ENCODE peak calls at places on chromosomes 7 and 10, in nine cellular contexts. T, V, L, Q, C, Z, X, S and J are unnamed samples.

GRCh38 chr10:131580674-131581073 is 269.2 kb upstream of the TCERG1L start:
- DNase-seq in V (no peak), Q (no peak), X (no peak), C (no peak), Z (no peak), T (no peak), L (no peak), S (no peak), J (no peak)

GRCh38 chr10:70272925-70273316 is 10.9 kb downstream of the NPFFR1 start:
- DNase-seq in Q (no peak), T (no peak), C (no peak), L (no peak), X (peak), S (peak), V (no peak), Z (no peak), J (no peak)

GRCh38 chr7:73995330-73995729 is 32.6 kb upstream of the ELN start:
- DNase-seq in X (peak), V (no peak), C (no peak), Z (no peak), Q (no peak), L (no peak), S (no peak), T (peak), J (no peak)

GRCh38 chr7:41881313-41882130 is 178.6 kb upstream of the INHBA start:
- DNase-seq in X (no peak), V (peak), C (no peak), Z (no peak), S (no peak), Q (no peak), T (no peak), L (no peak), J (no peak)

GRCh38 chr10:7484456-7485266 is 73.8 kb upstream of the SFMBT2 start:
- DNase-seq in L (no peak), X (no peak), S (no peak), C (no peak), Q (no peak), Z (no peak), T (no peak), V (peak), J (no peak)

GRCh38 chr10:98459385-98459784 is 12.7 kb upstream of the HPS1 start:
- DNase-seq in Z (no peak), X (no peak), C (no peak), S (no peak), V (no peak), T (no peak), L (no peak), Q (no peak), J (no peak)

GRCh38 chr7:74203157-74203556 is 6.6 kb upstream of the LAT2 start:
- DNase-seq in T (peak), L (peak), V (peak), X (peak), Z (no peak), C (peak), S (peak), Q (peak), J (no peak)

GRCh38 chr10:132468201-132468600 is 69.4 kb upstream of the INPP5A start:
- DNase-seq in Z (no peak), S (no peak), X (no peak), V (no peak), C (no peak), L (no peak), T (no peak), Q (no peak), J (no peak)

GRCh38 chr10:89503633-89504345 is 31.6 kb downstream of the SLC16A12 start:
- DNase-seq in X (no peak), C (no peak), S (no peak), Q (no peak), V (no peak), T (peak), Z (no peak), L (no peak), J (no peak)

GRCh38 chr7:150430465-150431085 is 19.9 kb upstream of the GIMAP8 start:
- DNase-seq in S (no peak), Q (no peak), L (no peak), V (no peak), X (no peak), T (no peak), Z (no peak), C (no peak), J (no peak)

GRCh38 chr10:70139997-70140250 is 6.6 kb downstream of the TYSND1 start:
- DNase-seq in V (no peak), L (no peak), Z (no peak), S (no peak), Q (no peak), T (no peak), X (no peak), C (peak), J (no peak)

GRCh38 chr7:112143567-112143966 is 62.6 kb downstream of the DOCK4 start:
- DNase-seq in T (peak), X (no peak), C (no peak), S (no peak), V (no peak), Z (no peak), Q (no peak), L (no peak), J (no peak)

GRCh38 chr7:46226860-46227259 is 305.8 kb upstream of the IGFBP3 start:
- DNase-seq in Q (no peak), Z (no peak), L (no peak), S (no peak), V (no peak), T (peak), C (no peak), X (peak), J (no peak)

GRCh38 chr7:23618241-23618640 is 21.1 kb downstream of the CCDC126 start:
- DNase-seq in T (no peak), X (peak), Q (no peak), S (peak), Z (no peak), V (no peak), C (no peak), L (no peak), J (no peak)

GRCh38 chr7:101363196-101363733 is 590 bp downstream of the COL26A1 start:
- DNase-seq in S (no peak), V (no peak), X (no peak), T (no peak), Q (no peak), Z (no peak), L (no peak), C (no peak), J (no peak)

GRCh38 chr10:15660990-15661389 is 58.7 kb downstream of the ITGA8 start:
- DNase-seq in T (no peak), L (no peak), Z (no peak), Q (no peak), V (no peak), S (no peak), X (no peak), C (no peak), J (no peak)

GRCh38 chr7:156895024-156895780 is 2.2 kb upstream of the LMBR1 start:
- DNase-seq in T (no peak), S (no peak), X (no peak), Q (no peak), Z (no peak), V (no peak), L (no peak), C (no peak), J (no peak)

GRCh38 chr7:15684834-15685233 is 1.6 kb downstream of the MEOX2 start:
- DNase-seq in T (no peak), S (no peak), C (no peak), L (peak), Z (no peak), X (no peak), V (no peak), Q (peak), J (no peak)

GRCh38 chr10:32687116-32687515 is 241.2 kb downstream of the CCDC7 start:
- DNase-seq in T (no peak), V (no peak), L (no peak), X (peak), Z (no peak), C (no peak), S (no peak), Q (no peak), J (no peak)

GRCh38 chr10:23610626-23611307 is 171.9 kb downstream of the OTUD1 start:
- DNase-seq in V (no peak), Q (no peak), C (no peak), S (peak), L (no peak), T (no peak), Z (no peak), X (no peak), J (no peak)

GRCh38 chr7:90720970-90721768 is 125.0 kb downstream of the CDK14 start:
- DNase-seq in V (peak), Q (no peak), C (peak), T (peak), S (peak), L (peak), Z (no peak), X (no peak), J (no peak)

GRCh38 chr7:37346761-37347160 is 101.9 kb downstream of the ELMO1 start:
- DNase-seq in T (no peak), X (no peak), L (peak), C (no peak), S (no peak), Q (no peak), Z (no peak), V (no peak), J (no peak)

GRCh38 chr10:100713049-100713858 is 32.1 kb upstream of the PAX2 start:
- DNase-seq in S (no peak), L (no peak), X (no peak), T (no peak), Q (no peak), Z (no peak), V (no peak), C (no peak), J (no peak)

GRCh38 chr10:2356670-2357069 is 619.3 kb upstream of the ADARB2 start:
- DNase-seq in T (no peak), X (no peak), V (no peak), Q (no peak), Z (no peak), C (no peak), S (no peak), L (no peak), J (no peak)

GRCh38 chr7:26855421-26855820 is 9.0 kb downstream of the SKAP2 start:
- DNase-seq in T (peak), V (no peak), L (no peak), S (no peak), Z (no peak), C (no peak), Q (no peak), X (no peak), J (no peak)

GRCh38 chr7:39453743-39454355 is 112.4 kb upstream of the YAE1 start:
- DNase-seq in V (peak), Z (peak), X (peak), T (peak), S (peak), C (no peak), L (peak), Q (peak), J (no peak)

GRCh38 chr7:146175716-146176115 is 59.1 kb downstream of the CNTNAP2 start:
- DNase-seq in S (peak), T (no peak), X (peak), Q (no peak), Z (no peak), V (no peak), L (no peak), C (no peak), J (no peak)

GRCh38 chr10:120819366-120819765 is 31.8 kb upstream of the WDR11 start:
- DNase-seq in Q (no peak), C (no peak), Z (no peak), S (no peak), T (no peak), L (no peak), V (no peak), X (no peak), J (no peak)

GRCh38 chr10:51073461-51074237 is 638 bp upstream of the PRKG1 start:
- DNase-seq in Z (no peak), C (peak), X (peak), S (peak), T (no peak), V (peak), L (peak), Q (peak), J (no peak)

GRCh38 chr10:1448252-1448901 is 288.9 kb downstream of the ADARB2 start:
- DNase-seq in Z (no peak), L (peak), T (no peak), Q (no peak), V (no peak), C (no peak), X (no peak), S (peak), J (no peak)

GRCh38 chr10:4820804-4821401 is 5.1 kb upstream of the AKR1E2 start:
- DNase-seq in C (no peak), S (no peak), Q (no peak), L (no peak), X (no peak), T (peak), Z (no peak), V (no peak), J (no peak)

GRCh38 chr7:74462707-74463100 is 9.0 kb downstream of the GTF2IRD1 start:
- DNase-seq in Q (no peak), X (no peak), C (no peak), S (no peak), L (no peak), Z (no peak), V (no peak), T (no peak), J (no peak)

GRCh38 chr10:127977368-127978009 is 70.6 kb downstream of the PTPRE start:
- DNase-seq in L (peak), Z (no peak), V (peak), C (peak), X (peak), T (peak), Q (no peak), S (peak), J (no peak)

GRCh38 chr7:98213874-98214810 is 2.9 kb downstream of the BHLHA15 start:
- DNase-seq in L (no peak), Q (no peak), V (no peak), X (no peak), T (no peak), C (peak), Z (no peak), S (no peak), J (no peak)

DNA sequence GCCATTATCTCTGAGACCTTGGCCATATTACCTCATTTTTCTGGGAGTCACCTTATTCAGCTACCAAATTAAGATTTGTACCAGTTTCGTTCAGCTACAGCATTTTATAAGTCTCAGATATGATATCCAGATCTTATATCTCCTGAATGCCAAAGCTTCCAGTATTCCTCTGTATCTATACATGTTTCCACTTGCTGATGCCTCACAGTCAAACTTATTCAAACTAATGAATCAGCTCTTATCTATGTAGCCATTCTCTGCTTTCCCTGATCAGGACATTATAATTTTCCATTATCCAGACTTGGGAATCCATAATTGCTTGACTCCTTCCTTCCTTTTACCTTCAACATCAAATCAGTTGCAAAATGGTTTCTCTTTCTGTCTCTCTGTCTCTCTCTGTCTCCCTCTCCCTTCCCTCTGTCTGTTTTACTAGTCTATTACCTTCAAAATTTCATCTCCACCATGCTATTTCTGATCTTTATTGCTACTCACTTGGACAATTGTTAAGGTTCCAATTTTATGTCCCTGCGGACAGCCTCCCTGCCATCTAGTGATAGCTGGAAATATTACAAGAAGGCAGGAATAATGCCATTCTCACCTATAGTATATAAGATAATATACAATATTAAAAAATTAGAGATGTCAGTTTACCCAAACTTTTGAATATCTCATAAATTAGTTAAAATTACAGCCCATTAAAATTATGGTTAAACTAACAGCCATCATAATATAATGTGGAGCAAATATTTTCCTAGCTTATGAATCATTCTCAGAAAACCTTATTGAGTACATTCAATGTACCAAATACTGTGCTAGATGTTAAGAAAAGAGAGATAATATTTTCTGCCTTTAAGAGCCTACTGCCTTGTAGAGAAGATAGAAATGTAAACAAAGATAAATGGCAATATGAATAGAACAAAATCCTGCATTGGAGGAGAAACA is 89.8 kb downstream of the PCLO start:
- DNase-seq in V (no peak), Z (no peak), L (no peak), T (no peak), C (no peak), S (peak), Q (peak), X (peak), J (no peak)
- TF ChIP-seq CTCF in V (peak), Z (no peak), L (no peak), T (peak), C (no peak), S (peak), Q (no peak), X (peak), J (no peak)

DNA sequence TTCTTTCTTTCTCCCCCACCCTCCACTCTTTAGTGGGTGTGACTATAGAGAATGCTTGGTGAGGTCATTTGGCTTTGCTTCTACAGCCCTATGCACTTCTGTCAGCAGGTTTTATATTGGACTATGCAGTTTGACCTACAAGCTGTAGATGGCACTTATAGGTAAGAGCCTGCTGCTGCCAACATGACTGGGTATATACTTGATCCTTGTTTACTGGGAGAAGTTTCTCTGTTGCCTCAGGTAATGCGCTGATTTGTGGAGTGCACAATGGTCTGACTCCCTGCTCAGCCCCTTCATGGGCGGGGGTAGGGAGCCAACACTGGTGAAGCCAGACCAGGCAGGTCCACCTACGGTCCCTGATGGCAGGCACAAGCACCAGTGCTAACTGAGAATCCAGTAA is 33.7 kb upstream of the C7orf33 start:
- DNase-seq in L (no peak), T (no peak), C (no peak), Z (no peak), S (peak), X (peak), Q (no peak), V (no peak), J (no peak)
- TF ChIP-seq CTCF in L (no peak), T (no peak), C (no peak), Z (no peak), S (peak), X (peak), Q (no peak), V (no peak), J (no peak)

DNA sequence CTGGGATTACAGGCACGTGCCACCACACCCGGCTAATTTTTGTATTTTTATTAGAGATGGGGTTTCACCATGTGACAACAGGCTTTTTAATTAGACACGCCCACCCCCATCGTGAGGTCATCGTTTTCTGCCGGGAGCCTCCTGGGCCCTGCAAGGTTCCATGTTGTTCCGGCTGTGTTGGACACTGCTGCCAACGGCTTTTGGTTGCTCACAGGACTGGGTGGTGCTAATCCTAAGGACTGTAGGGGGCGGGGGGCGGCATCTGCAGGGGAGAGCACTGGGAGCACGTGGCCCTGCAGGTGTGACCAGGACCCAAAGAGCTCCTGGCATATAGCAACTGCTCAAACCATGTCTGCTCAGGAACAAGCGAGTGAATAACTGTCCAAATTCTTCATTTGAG is 29.5 kb upstream of the INSIG1 start:
- DNase-seq in L (no peak), Q (no peak), X (no peak), V (no peak), T (no peak), S (no peak), C (no peak), Z (no peak), J (no peak)
- TF ChIP-seq CTCF in L (no peak), Q (no peak), X (no peak), V (no peak), T (no peak), S (no peak), C (no peak), Z (no peak), J (no peak)

DNA sequence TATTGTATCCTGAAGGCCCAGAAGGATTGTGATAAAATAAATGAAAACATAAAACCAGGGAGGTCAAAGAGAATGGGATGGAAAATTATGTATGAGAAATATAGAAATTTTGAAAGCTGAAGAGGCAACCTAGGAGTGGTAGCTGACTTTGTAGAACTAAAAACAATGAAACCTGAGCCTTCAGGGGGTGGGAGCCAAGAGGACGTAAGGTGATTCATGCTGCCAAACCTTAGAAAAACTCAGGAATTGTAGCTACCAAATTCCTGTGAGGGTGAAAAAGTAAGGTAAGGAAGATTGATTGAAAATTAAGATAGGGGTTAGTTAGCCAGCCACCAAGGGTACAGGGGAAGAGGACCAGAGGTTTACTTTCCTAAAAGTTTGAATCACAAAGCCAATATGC is 213.2 kb downstream of the KCND2 start:
- DNase-seq in L (no peak), C (no peak), Q (no peak), X (peak), T (peak), V (no peak), Z (no peak), S (peak), J (no peak)
- TF ChIP-seq CTCF in L (no peak), C (no peak), Q (no peak), X (no peak), T (no peak), V (no peak), Z (no peak), S (no peak), J (no peak)